ENCODE peak calls at places on chromosome 18, in nine cellular contexts. One of them, this sample, is unnamed.

GRCh38 chr18:26429535-26429934 is 118.8 kb downstream of the KCTD1 start:
- DNase-seq in lower leg skin: no peak
- DNase-seq in type B pancreatic cell: no peak
- DNase-seq in mucosa of descending colon: no peak
- DNase-seq in B cell: no peak
- DNase-seq in DND-41: no peak
- DNase-seq in CD8-positive, alpha-beta T cell: no peak
- DNase-seq in GM23338: peak
- DNase-seq in HepG2: peak
- DNase-seq in this sample: no peak

GRCh38 chr18:48218285-48219022 is 190.7 kb downstream of the ZBTB7C start:
- DNase-seq in B cell: no peak
- DNase-seq in CD8-positive, alpha-beta T cell: no peak
- DNase-seq in mucosa of descending colon: no peak
- DNase-seq in type B pancreatic cell: no peak
- DNase-seq in HepG2: no peak
- DNase-seq in DND-41: no peak
- DNase-seq in GM23338: no peak
- DNase-seq in lower leg skin: peak
- DNase-seq in this sample: no peak

GRCh38 chr18:9736942-9737813 is 29.1 kb downstream of the RAB31 start:
- DNase-seq in DND-41: no peak
- DNase-seq in GM23338: no peak
- DNase-seq in mucosa of descending colon: no peak
- DNase-seq in HepG2: no peak
- DNase-seq in B cell: no peak
- DNase-seq in lower leg skin: no peak
- DNase-seq in type B pancreatic cell: peak
- DNase-seq in CD8-positive, alpha-beta T cell: no peak
- DNase-seq in this sample: no peak

GRCh38 chr18:8212893-8213805 is 396.1 kb upstream of the RAB12 start:
- DNase-seq in CD8-positive, alpha-beta T cell: no peak
- DNase-seq in GM23338: no peak
- DNase-seq in B cell: no peak
- DNase-seq in lower leg skin: no peak
- DNase-seq in DND-41: no peak
- DNase-seq in type B pancreatic cell: no peak
- DNase-seq in mucosa of descending colon: no peak
- DNase-seq in HepG2: no peak
- DNase-seq in this sample: no peak

GRCh38 chr18:13441731-13442130 is 223.2 kb downstream of the LDLRAD4 start:
- DNase-seq in DND-41: no peak
- DNase-seq in mucosa of descending colon: no peak
- DNase-seq in lower leg skin: peak
- DNase-seq in CD8-positive, alpha-beta T cell: no peak
- DNase-seq in B cell: no peak
- DNase-seq in type B pancreatic cell: no peak
- DNase-seq in GM23338: no peak
- DNase-seq in HepG2: no peak
- DNase-seq in this sample: no peak

GRCh38 chr18:48800479-48800876 is 150.3 kb downstream of the SMAD7 start:
- DNase-seq in CD8-positive, alpha-beta T cell: no peak
- DNase-seq in type B pancreatic cell: peak
- DNase-seq in lower leg skin: peak
- DNase-seq in GM23338: no peak
- DNase-seq in HepG2: no peak
- DNase-seq in mucosa of descending colon: no peak
- DNase-seq in B cell: no peak
- DNase-seq in DND-41: no peak
- DNase-seq in this sample: no peak

GRCh38 chr18:21391074-21391673 is 149.1 kb downstream of the GREB1L start:
- DNase-seq in type B pancreatic cell: no peak
- DNase-seq in lower leg skin: no peak
- DNase-seq in DND-41: no peak
- DNase-seq in CD8-positive, alpha-beta T cell: no peak
- DNase-seq in B cell: no peak
- DNase-seq in GM23338: no peak
- DNase-seq in HepG2: no peak
- DNase-seq in mucosa of descending colon: no peak
- DNase-seq in this sample: no peak

GRCh38 chr18:64099244-64099643 is 49.6 kb downstream of the LINC00305 start:
- DNase-seq in DND-41: no peak
- DNase-seq in type B pancreatic cell: no peak
- DNase-seq in mucosa of descending colon: no peak
- DNase-seq in lower leg skin: no peak
- DNase-seq in B cell: no peak
- DNase-seq in CD8-positive, alpha-beta T cell: no peak
- DNase-seq in GM23338: no peak
- DNase-seq in HepG2: no peak
- DNase-seq in this sample: no peak

GRCh38 chr18:79208882-79209281 is 139.7 kb downstream of the ATP9B start:
- DNase-seq in GM23338: no peak
- DNase-seq in B cell: no peak
- DNase-seq in type B pancreatic cell: no peak
- DNase-seq in lower leg skin: no peak
- DNase-seq in mucosa of descending colon: no peak
- DNase-seq in CD8-positive, alpha-beta T cell: no peak
- DNase-seq in DND-41: no peak
- DNase-seq in HepG2: no peak
- DNase-seq in this sample: no peak

GRCh38 chr18:55084546-55084945 is 125.3 kb upstream of the CCDC68 start:
- DNase-seq in DND-41: no peak
- DNase-seq in GM23338: no peak
- DNase-seq in mucosa of descending colon: no peak
- DNase-seq in HepG2: no peak
- DNase-seq in B cell: no peak
- DNase-seq in lower leg skin: no peak
- DNase-seq in type B pancreatic cell: no peak
- DNase-seq in CD8-positive, alpha-beta T cell: no peak
- DNase-seq in this sample: no peak

GRCh38 chr18:55642191-55642590 is 54.2 kb upstream of the TCF4 start:
- DNase-seq in type B pancreatic cell: no peak
- DNase-seq in mucosa of descending colon: no peak
- DNase-seq in lower leg skin: no peak
- DNase-seq in CD8-positive, alpha-beta T cell: no peak
- DNase-seq in GM23338: no peak
- DNase-seq in B cell: no peak
- DNase-seq in DND-41: no peak
- DNase-seq in HepG2: no peak
- DNase-seq in this sample: no peak

GRCh38 chr18:63454497-63454896 is 22.3 kb upstream of the SERPINB5 start:
- DNase-seq in B cell: no peak
- DNase-seq in type B pancreatic cell: no peak
- DNase-seq in CD8-positive, alpha-beta T cell: no peak
- DNase-seq in lower leg skin: no peak
- DNase-seq in GM23338: no peak
- DNase-seq in HepG2: no peak
- DNase-seq in mucosa of descending colon: peak
- DNase-seq in DND-41: no peak
- DNase-seq in this sample: no peak

GRCh38 chr18:75839041-75839440 is 411.5 kb upstream of the SMIM21 start:
- DNase-seq in HepG2: no peak
- DNase-seq in lower leg skin: peak
- DNase-seq in B cell: no peak
- DNase-seq in GM23338: no peak
- DNase-seq in CD8-positive, alpha-beta T cell: no peak
- DNase-seq in mucosa of descending colon: no peak
- DNase-seq in type B pancreatic cell: no peak
- DNase-seq in DND-41: no peak
- DNase-seq in this sample: no peak

GRCh38 chr18:78525364-78526111 is 454.1 kb upstream of the SALL3 start:
- DNase-seq in type B pancreatic cell: no peak
- DNase-seq in mucosa of descending colon: no peak
- DNase-seq in B cell: no peak
- DNase-seq in DND-41: no peak
- DNase-seq in GM23338: no peak
- DNase-seq in CD8-positive, alpha-beta T cell: no peak
- DNase-seq in lower leg skin: peak
- DNase-seq in HepG2: no peak
- DNase-seq in this sample: no peak

GRCh38 chr18:10444314-10445006 is 10.0 kb upstream of the APCDD1 start:
- DNase-seq in B cell: no peak
- DNase-seq in GM23338: no peak
- DNase-seq in type B pancreatic cell: no peak
- DNase-seq in HepG2: no peak
- DNase-seq in DND-41: no peak
- DNase-seq in lower leg skin: no peak
- DNase-seq in CD8-positive, alpha-beta T cell: no peak
- DNase-seq in mucosa of descending colon: no peak
- DNase-seq in this sample: no peak

GRCh38 chr18:63994783-63995399 is 25.0 kb downstream of the SERPINB8 start:
- DNase-seq in GM23338: peak
- DNase-seq in HepG2: peak
- DNase-seq in type B pancreatic cell: no peak
- DNase-seq in lower leg skin: no peak
- DNase-seq in DND-41: peak
- DNase-seq in mucosa of descending colon: no peak
- DNase-seq in B cell: peak
- DNase-seq in CD8-positive, alpha-beta T cell: peak
- DNase-seq in this sample: no peak

GRCh38 chr18:36729197-36729596 is 99.6 kb downstream of the TPGS2 start:
- DNase-seq in lower leg skin: no peak
- DNase-seq in mucosa of descending colon: no peak
- DNase-seq in GM23338: no peak
- DNase-seq in DND-41: no peak
- DNase-seq in type B pancreatic cell: no peak
- DNase-seq in B cell: no peak
- DNase-seq in HepG2: no peak
- DNase-seq in CD8-positive, alpha-beta T cell: no peak
- DNase-seq in this sample: no peak

GRCh38 chr18:35526476-35527120 is 28.8 kb upstream of the INO80C start:
- DNase-seq in type B pancreatic cell: no peak
- DNase-seq in CD8-positive, alpha-beta T cell: no peak
- DNase-seq in B cell: no peak
- DNase-seq in DND-41: no peak
- DNase-seq in mucosa of descending colon: no peak
- DNase-seq in HepG2: no peak
- DNase-seq in lower leg skin: no peak
- DNase-seq in GM23338: peak
- DNase-seq in this sample: no peak

GRCh38 chr18:45802814-45803492 is 22.5 kb upstream of the SIGLEC15 start:
- DNase-seq in type B pancreatic cell: no peak
- DNase-seq in B cell: no peak
- DNase-seq in HepG2: no peak
- DNase-seq in GM23338: no peak
- DNase-seq in mucosa of descending colon: no peak
- DNase-seq in DND-41: no peak
- DNase-seq in CD8-positive, alpha-beta T cell: no peak
- DNase-seq in lower leg skin: no peak
- DNase-seq in this sample: no peak

DNA sequence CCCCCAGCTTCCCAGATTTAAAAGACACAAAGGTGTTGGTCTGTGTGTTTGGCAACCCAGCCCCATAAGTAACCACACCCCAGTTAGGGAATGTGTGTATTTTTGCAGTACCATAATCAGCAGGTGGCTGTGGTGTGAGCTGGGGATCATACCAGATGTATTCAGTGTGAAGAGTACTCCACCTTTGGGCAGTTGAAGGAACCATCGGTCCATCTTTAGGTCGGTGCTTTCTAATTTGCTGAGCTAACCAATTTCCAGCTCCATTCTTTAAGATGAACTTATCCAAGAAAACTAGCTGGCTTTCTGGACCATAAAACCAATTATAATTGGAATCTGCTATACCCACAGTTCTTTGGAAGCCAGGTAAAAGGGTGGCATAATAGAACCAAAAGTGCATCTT is 3.2 kb downstream of the DSEL start:
- DNase-seq in HepG2: peak
- DNase-seq in B cell: peak
- DNase-seq in DND-41: no peak
- DNase-seq in mucosa of descending colon: no peak
- DNase-seq in GM23338: peak
- DNase-seq in lower leg skin: no peak
- DNase-seq in CD8-positive, alpha-beta T cell: no peak
- DNase-seq in type B pancreatic cell: no peak
- DNase-seq in this sample: no peak
- TF ChIP-seq CTCF in HepG2: peak
- TF ChIP-seq CTCF in B cell: peak
- TF ChIP-seq CTCF in DND-41: no peak
- TF ChIP-seq CTCF in mucosa of descending colon: no peak
- TF ChIP-seq CTCF in GM23338: peak
- TF ChIP-seq CTCF in lower leg skin: no peak
- TF ChIP-seq CTCF in CD8-positive, alpha-beta T cell: no peak
- TF ChIP-seq CTCF in type B pancreatic cell: no peak
- TF ChIP-seq CTCF in this sample: no peak

DNA sequence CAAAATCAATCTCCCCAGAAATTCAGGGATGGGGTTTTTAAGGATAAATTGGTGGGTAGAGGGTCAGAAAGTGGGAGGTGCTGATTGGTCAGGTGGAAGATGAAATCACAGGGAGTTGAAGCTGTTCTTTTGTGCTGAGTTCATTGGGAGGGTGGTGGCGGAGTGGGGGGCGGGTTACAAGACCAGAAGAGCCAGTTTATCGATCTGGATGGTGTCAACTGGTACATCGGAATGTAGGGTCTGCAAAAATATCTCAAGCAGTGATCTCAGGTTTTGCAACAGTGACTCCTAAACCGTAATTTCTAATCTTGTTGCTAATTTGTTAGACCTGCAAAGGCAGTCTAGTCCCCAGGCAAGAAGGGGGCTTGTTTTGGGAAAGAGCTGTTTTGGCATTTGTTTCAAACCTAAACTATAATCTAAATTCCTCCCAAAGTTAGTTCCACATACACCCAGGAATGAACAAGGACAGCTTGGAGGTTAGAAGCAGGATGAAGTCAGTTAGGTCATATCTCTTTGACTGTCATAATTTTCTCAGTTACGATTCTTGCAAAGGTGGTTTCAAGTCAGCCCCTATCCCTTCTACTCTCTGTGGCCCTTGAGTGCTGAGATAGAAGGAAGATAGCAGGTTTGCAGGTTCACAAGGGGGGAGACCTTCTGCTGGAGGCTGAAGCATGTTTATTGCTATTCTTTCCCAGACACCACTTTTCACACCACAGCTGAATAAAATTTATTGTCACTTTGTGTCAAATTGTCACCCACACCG is 12.3 kb upstream of the CXXC1 start:
- DNase-seq in HepG2: no peak
- DNase-seq in DND-41: no peak
- DNase-seq in mucosa of descending colon: no peak
- DNase-seq in B cell: no peak
- DNase-seq in lower leg skin: no peak
- DNase-seq in GM23338: no peak
- DNase-seq in CD8-positive, alpha-beta T cell: no peak
- DNase-seq in type B pancreatic cell: no peak
- DNase-seq in this sample: no peak
- TF ChIP-seq CTCF in HepG2: no peak
- TF ChIP-seq CTCF in DND-41: no peak
- TF ChIP-seq CTCF in mucosa of descending colon: no peak
- TF ChIP-seq CTCF in B cell: no peak
- TF ChIP-seq CTCF in lower leg skin: no peak
- TF ChIP-seq CTCF in GM23338: no peak
- TF ChIP-seq CTCF in CD8-positive, alpha-beta T cell: no peak
- TF ChIP-seq CTCF in type B pancreatic cell: no peak
- TF ChIP-seq CTCF in this sample: no peak

GRCh38 chr18:12293831-12294230 is 14.2 kb upstream of the TUBB6 start:
- DNase-seq in DND-41: no peak
- DNase-seq in B cell: no peak
- DNase-seq in HepG2: no peak
- DNase-seq in GM23338: no peak
- DNase-seq in mucosa of descending colon: no peak
- DNase-seq in type B pancreatic cell: no peak
- DNase-seq in CD8-positive, alpha-beta T cell: no peak
- DNase-seq in lower leg skin: no peak
- DNase-seq in this sample: no peak
- TF ChIP-seq CTCF in DND-41: no peak
- TF ChIP-seq CTCF in B cell: no peak
- TF ChIP-seq CTCF in HepG2: no peak
- TF ChIP-seq CTCF in GM23338: no peak
- TF ChIP-seq CTCF in mucosa of descending colon: no peak
- TF ChIP-seq CTCF in type B pancreatic cell: no peak
- TF ChIP-seq CTCF in CD8-positive, alpha-beta T cell: no peak
- TF ChIP-seq CTCF in lower leg skin: no peak
- TF ChIP-seq CTCF in this sample: no peak

GRCh38 chr18:11826836-11827235 is 24.4 kb upstream of the CHMP1B start:
- DNase-seq in GM23338: peak
- DNase-seq in DND-41: no peak
- DNase-seq in lower leg skin: no peak
- DNase-seq in HepG2: peak
- DNase-seq in type B pancreatic cell: no peak
- DNase-seq in CD8-positive, alpha-beta T cell: no peak
- DNase-seq in B cell: no peak
- DNase-seq in mucosa of descending colon: no peak
- DNase-seq in this sample: no peak
- TF ChIP-seq CTCF in GM23338: peak
- TF ChIP-seq CTCF in DND-41: no peak
- TF ChIP-seq CTCF in lower leg skin: no peak
- TF ChIP-seq CTCF in HepG2: peak
- TF ChIP-seq CTCF in type B pancreatic cell: no peak
- TF ChIP-seq CTCF in CD8-positive, alpha-beta T cell: no peak
- TF ChIP-seq CTCF in B cell: no peak
- TF ChIP-seq CTCF in mucosa of descending colon: no peak
- TF ChIP-seq CTCF in this sample: peak

This sample was measured in CD14-positive monocyte.